ENCODE peak calls at places on chromosomes 3 and 15, in nine cellular contexts. O is fibroblast of the aortic adventitia; T is MCF 10A; P is iPS DF 19.7; J is GM20000; F is M059J; V is COR-L47; K is activated CD4-positive, alpha-beta T cell treated with anti-CD3 and anti-CD28 coated beads, Interleukin-2, amount 50 U/mL, for 24 hours; B is endothelial cell. H is an unnamed sample.
A peak's percentile ranks its signal among the peaks of the same experiment; 100 is the strongest.

GRCh38 chr3:100518244-100518643 is 25.8 kb downstream of the TMEM45A start:
- DNase-seq in B (no peak), T (no peak), F (no peak), J (no peak), P (no peak), V (no peak), K (no peak), O (peak; percentile 45), H (peak; percentile 38)

GRCh38 chr3:194508486-194509449 is 22.0 kb upstream of the ATP13A3 start:
- DNase-seq in P (no peak), O (peak; percentile 37), J (no peak), K (no peak), T (no peak), V (peak; percentile 47), F (no peak), B (no peak), H (no peak)

GRCh38 chr3:102053375-102053989 is 204.2 kb downstream of the NFKBIZ start:
- DNase-seq in V (no peak), B (no peak), T (peak; percentile 91), P (no peak), F (peak; percentile 85), K (no peak), J (no peak), O (peak; percentile 82), H (peak; percentile 96)

GRCh38 chr3:187957209-187957981 is 196.6 kb upstream of the LPP start:
- DNase-seq in J (no peak), O (no peak), K (no peak), T (no peak), F (peak; percentile 23), V (no peak), B (no peak), P (no peak), H (peak; percentile 41)

GRCh38 chr15:73959012-73959581 is 32.8 kb downstream of the LOXL1 start:
- DNase-seq in K (no peak), J (no peak), B (no peak), F (peak; percentile 74), P (no peak), V (no peak), T (peak; percentile 20), O (no peak), H (peak; percentile 30)

GRCh38 chr15:54990793-54991192 is 205.9 kb downstream of the RSL24D1 start:
- DNase-seq in B (no peak), O (no peak), K (no peak), J (no peak), P (no peak), T (no peak), F (no peak), V (no peak), H (no peak)

GRCh38 chr3:42228796-42229195 is 37.2 kb downstream of the CCK start:
- DNase-seq in T (peak; percentile 29), O (peak; percentile 14), J (peak; percentile 62), P (no peak), F (peak; percentile 25), B (no peak), K (no peak), V (no peak), H (peak; percentile 9)

GRCh38 chr3:58271901-58272501 is 34.0 kb upstream of the RPP14 start:
- DNase-seq in O (peak; percentile 91), J (no peak), T (peak; percentile 80), K (no peak), B (no peak), V (no peak), F (peak; percentile 88), P (no peak), H (peak; percentile 93)

GRCh38 chr3:16503191-16503776 is 10.2 kb downstream of the RFTN1 start:
- DNase-seq in F (no peak), O (peak; percentile 19), P (no peak), B (no peak), V (no peak), T (no peak), K (no peak), J (no peak), H (no peak)

GRCh38 chr3:197613187-197613586 is 57.4 kb upstream of the BDH1 start:
- DNase-seq in K (no peak), J (no peak), T (no peak), O (no peak), P (no peak), B (no peak), V (no peak), F (no peak), H (no peak)

GRCh38 chr3:171453175-171453868 is 6.9 kb downstream of the TNIK start:
- DNase-seq in J (no peak), O (no peak), K (no peak), P (no peak), V (no peak), B (peak; percentile 63), T (no peak), F (no peak), H (no peak)

GRCh38 chr3:127951276-127951675 is 36.2 kb downstream of the KBTBD12 start:
- DNase-seq in K (no peak), J (no peak), B (no peak), P (no peak), V (no peak), F (peak; percentile 66), O (peak; percentile 52), T (peak; percentile 18), H (peak; percentile 87)

GRCh38 chr3:72343078-72343477 is 505.2 kb downstream of the SHQ1 start:
- DNase-seq in O (peak; percentile 55), J (no peak), F (peak; percentile 55), K (no peak), B (no peak), V (no peak), T (peak; percentile 76), P (no peak), H (peak; percentile 18)

GRCh38 chr3:30658328-30659052 is 52.1 kb downstream of the TGFBR2 start:
- DNase-seq in B (no peak), F (peak; percentile 61), J (peak; percentile 22), K (no peak), O (peak; percentile 80), T (peak; percentile 46), V (no peak), P (no peak), H (peak; percentile 75)

GRCh38 chr3:150384517-150385212 is 23.4 kb upstream of the TSC22D2 start:
- DNase-seq in V (no peak), B (peak; percentile 32), F (no peak), J (peak; percentile 80), T (no peak), O (no peak), K (no peak), P (no peak), H (peak; percentile 70)

GRCh38 chr3:99084825-99085224 is 183.3 kb upstream of the DCBLD2 start:
- DNase-seq in J (no peak), O (no peak), P (no peak), V (no peak), F (peak; percentile 94), B (no peak), T (peak; percentile 41), K (no peak), H (no peak)

GRCh38 chr3:43378066-43378935 is 92.0 kb downstream of the SNRK start:
- DNase-seq in J (peak; percentile 73), K (peak; percentile 16), V (no peak), F (peak; percentile 34), O (peak; percentile 13), P (no peak), B (no peak), T (peak; percentile 63), H (peak; percentile 54)

GRCh38 chr3:37067577-37067976 is 74.3 kb downstream of the MLH1 start:
- DNase-seq in T (no peak), P (no peak), K (no peak), O (no peak), F (no peak), B (no peak), V (no peak), J (no peak), H (no peak)

GRCh38 chr15:98663045-98663444 is 14.7 kb downstream of the IGF1R start:
- DNase-seq in B (no peak), V (no peak), K (no peak), T (no peak), F (no peak), J (no peak), O (no peak), P (no peak), H (no peak)

GRCh38 chr15:98806275-98806895 is 158.0 kb downstream of the IGF1R start:
- DNase-seq in T (no peak), V (no peak), J (no peak), B (no peak), O (no peak), K (no peak), F (no peak), P (no peak), H (no peak)